ENCODE peak calls at places on chromosomes 16 and 17, in ten cellular contexts. B is IMR-90, A is SK-N-SH, P is HepG2, N is H9, F is neuronal stem cell, S is GM23248, R is neural progenitor cell, G is colonic mucosa, Y is DND-41. K is an unnamed sample.

GRCh38 chr17:74604748-74605147 is 12.7 kb upstream of the CD300LD start:
- DNase-seq in S (no peak), P (no peak), G (no peak), R (no peak), N (no peak), F (no peak), Y (no peak), A (no peak), B (no peak), K (no peak)

GRCh38 chr17:41555105-41555887 is 16.6 kb downstream of the KRT9 start:
- DNase-seq in N (no peak), Y (no peak), B (no peak), F (no peak), P (no peak), S (no peak), A (no peak), G (peak; percentile 74), R (peak; percentile 37), K (no peak)

GRCh38 chr17:80187493-80187892 is 17.7 kb downstream of the CARD14 start:
- DNase-seq in S (peak; percentile 77), A (no peak), N (no peak), R (no peak), P (no peak), F (no peak), B (no peak), G (peak; percentile 79), Y (no peak), K (no peak)

GRCh38 chr17:5135726-5136579 is 20.1 kb downstream of the USP6 start:
- DNase-seq in G (no peak), A (no peak), N (peak; percentile 23), Y (no peak), B (no peak), P (no peak), S (no peak), R (no peak), F (no peak), K (no peak)

GRCh38 chr17:15274017-15274416 is 8.9 kb upstream of the PMP22 start:
- DNase-seq in R (no peak), G (no peak), Y (no peak), P (no peak), N (no peak), F (no peak), B (no peak), S (no peak), A (no peak), K (no peak)

GRCh38 chr17:71342726-71343125 is 778.1 kb upstream of the SOX9 start:
- DNase-seq in S (no peak), B (no peak), G (no peak), Y (no peak), R (no peak), N (no peak), A (no peak), F (no peak), P (no peak), K (no peak)

GRCh38 chr17:337866-338265 is 14.7 kb downstream of the RPH3AL start:
- DNase-seq in S (no peak), Y (no peak), P (no peak), B (no peak), G (no peak), N (no peak), R (no peak), F (no peak), A (no peak), K (no peak)

GRCh38 chr16:29107299-29107698 is 122.4 kb downstream of the LAT start:
- DNase-seq in R (peak; percentile 40), Y (no peak), S (no peak), B (no peak), F (no peak), G (peak; percentile 79), A (no peak), P (no peak), N (peak; percentile 82), K (no peak)

GRCh38 chr16:81170824-81171223 is 67.7 kb upstream of the BCO1 start:
- DNase-seq in A (no peak), F (no peak), Y (peak; percentile 29), P (no peak), R (peak; percentile 41), N (peak; percentile 70), G (no peak), S (peak; percentile 12), B (no peak), K (no peak)

GRCh38 chr16:11581677-11582076 is 5.0 kb downstream of the LITAF start:
- DNase-seq in A (no peak), R (no peak), G (no peak), P (no peak), N (no peak), S (no peak), Y (no peak), F (no peak), B (no peak), K (no peak)

GRCh38 chr16:11583889-11584565 is 2.7 kb downstream of the LITAF start:
- DNase-seq in N (no peak), G (peak; percentile 79), R (no peak), F (no peak), S (no peak), P (peak; percentile 52), A (no peak), Y (no peak), B (no peak), K (no peak)

GRCh38 chr16:11582157-11582814 is 4.4 kb downstream of the LITAF start:
- DNase-seq in F (no peak), S (no peak), B (no peak), N (no peak), P (no peak), G (no peak), Y (no peak), R (no peak), A (no peak), K (no peak)

GRCh38 chr16:11585460-11586374 is 1.0 kb downstream of the LITAF start:
- DNase-seq in S (peak; percentile 60), N (no peak), P (peak; percentile 53), B (peak; percentile 33), Y (no peak), A (peak; percentile 61), F (no peak), G (peak; percentile 54), R (no peak), K (no peak)

DNA sequence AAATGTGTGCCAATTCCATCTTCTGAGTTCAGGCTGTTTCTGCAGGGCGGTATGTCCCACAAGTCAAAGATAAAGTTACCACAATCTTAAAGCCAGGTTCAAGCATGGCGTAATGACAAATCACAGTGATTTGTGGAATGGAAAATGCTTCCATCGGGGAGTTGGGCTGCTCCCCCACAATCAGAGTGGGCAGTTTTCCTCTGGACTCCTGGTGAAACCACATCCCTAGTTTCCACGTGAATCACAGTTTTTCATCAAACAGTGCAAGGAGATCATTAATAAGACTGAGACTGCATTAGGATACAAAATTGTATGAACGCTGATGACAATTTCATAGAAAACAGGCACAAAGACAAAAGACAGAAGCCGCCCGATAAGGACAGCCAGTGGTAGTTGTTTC is 3.5 kb downstream of the LITAF start:
- DNase-seq in A (no peak), B (peak; percentile 72), Y (no peak), R (no peak), F (no peak), G (no peak), S (peak; percentile 59), N (no peak), P (no peak), K (no peak)
- H3K9ac ChIP-seq in A (no peak overlapping the region), B (no peak overlapping the region), Y (no peak overlapping the region), R (no peak overlapping the region), F (no peak overlapping the region), G (no peak overlapping the region), S (peak overlapping the region; percentile 19), N (no peak overlapping the region), P (peak overlapping the region; percentile 1), K (no peak overlapping the region)

GRCh38 chr17:30920683-30921543 is 832 bp upstream of the ADAP2 start:
- DNase-seq in R (no peak), G (no peak), B (peak; percentile 37), P (no peak), Y (no peak), F (no peak), A (no peak), S (peak; percentile 14), N (no peak), K (no peak)
- H3K9ac ChIP-seq in R (no peak overlapping the region), G (no peak overlapping the region), B (no peak overlapping the region), P (no peak overlapping the region), Y (no peak overlapping the region), F (no peak overlapping the region), A (no peak overlapping the region), S (no peak overlapping the region), N (no peak overlapping the region), K (no peak overlapping the region)

GRCh38 chr16:57528499-57529323 is 7.7 kb downstream of the CCDC102A start:
- DNase-seq in R (peak; percentile 89), F (no peak), Y (no peak), B (no peak), G (peak; percentile 85), A (peak; percentile 29), P (no peak), S (no peak), N (peak; percentile 94), K (no peak)
- H3K9ac ChIP-seq in R (no peak overlapping the region), F (peak overlapping the region; percentile 82), Y (no peak overlapping the region), B (no peak overlapping the region), G (no peak overlapping the region), A (no peak overlapping the region), P (no peak overlapping the region), S (no peak overlapping the region), N (no peak overlapping the region), K (no peak overlapping the region)

GRCh38 chr16:19698480-19699465 is 19.3 kb downstream of the KNOP1 start:
- DNase-seq in R (no peak), S (peak; percentile 79), F (no peak), P (no peak), G (no peak), B (peak; percentile 20), N (no peak), A (no peak), Y (no peak), K (no peak)

GRCh38 chr16:19701091-19701490 is 16.9 kb downstream of the KNOP1 start:
- DNase-seq in P (no peak), Y (no peak), R (no peak), G (no peak), B (peak; percentile 24), S (peak; percentile 43), F (no peak), A (no peak), N (no peak), K (no peak)

GRCh38 chr16:19699472-19699871 is 18.6 kb downstream of the KNOP1 start:
- DNase-seq in Y (no peak), R (no peak), G (no peak), P (no peak), S (no peak), B (no peak), A (no peak), N (no peak), F (no peak), K (no peak)

GRCh38 chr16:19697756-19698318 is 20.2 kb downstream of the KNOP1 start:
- DNase-seq in R (no peak), N (no peak), G (peak; percentile 63), B (no peak), S (no peak), P (no peak), A (no peak), F (no peak), Y (no peak), K (no peak)

DNA sequence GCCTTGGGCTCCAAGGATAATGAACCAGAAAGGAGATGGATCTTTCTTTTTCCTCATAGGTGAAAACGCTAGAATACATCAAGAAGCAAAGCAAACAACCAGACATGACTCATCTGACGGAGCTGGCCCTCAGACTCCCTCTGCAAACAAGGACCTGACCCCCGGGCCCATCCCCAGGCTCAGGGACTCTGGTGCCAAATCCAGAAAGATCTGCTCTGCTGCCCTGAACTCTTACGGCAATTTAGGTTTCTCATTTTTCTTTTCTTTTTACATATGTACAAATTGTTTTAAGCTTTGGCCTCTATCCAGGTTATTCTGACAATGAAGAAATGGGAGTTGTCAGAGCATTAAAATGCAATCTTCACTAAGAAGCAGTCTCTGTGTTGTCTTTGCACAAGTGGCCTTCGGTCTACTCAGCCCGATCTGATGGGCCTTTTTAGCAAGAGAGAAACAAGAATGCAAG is 17.7 kb downstream of the KNOP1 start:
- DNase-seq in N (no peak), P (peak; percentile 79), Y (no peak), R (no peak), B (peak; percentile 70), F (no peak), G (peak; percentile 74), S (peak; percentile 73), A (no peak), K (no peak)
- H3K9ac ChIP-seq in N (no peak overlapping the region), P (no peak overlapping the region), Y (no peak overlapping the region), R (no peak overlapping the region), B (no peak overlapping the region), F (no peak overlapping the region), G (no peak overlapping the region), S (peak overlapping the region; percentile 12), A (peak overlapping the region; percentile 23), K (no peak overlapping the region)